ENCODE peak calls at places on chromosome 15, in six cellular contexts. A is SK-N-SH, P is HepG2, I is H1, R is GM12892, Y is GM12878. M is an unnamed sample.

GRCh38 chr15:45407786-45408185 is 29.4 kb upstream of the GATM start:
- DNase-seq in Y (no peak), P (no peak), I (no peak), A (no peak), R (no peak), M (no peak)

GRCh38 chr15:88334436-88334835 is 77.9 kb upstream of the NTRK3 start:
- DNase-seq in A (no peak), I (no peak), Y (no peak), P (no peak), R (no peak), M (no peak)

GRCh38 chr15:50425219-50425618 is 1.0 kb downstream of the USP8 start:
- DNase-seq in I (no peak), R (no peak), Y (no peak), P (no peak), A (no peak), M (no peak)

GRCh38 chr15:40782609-40783227 is 12.9 kb downstream of the C15orf62 start:
- DNase-seq in P (peak; percentile 62), A (peak; percentile 81), Y (no peak), I (peak; percentile 46), R (peak; percentile 68), M (peak; percentile 64)

GRCh38 chr15:55775316-55775715 is 32.4 kb upstream of the PRTG start:
- DNase-seq in Y (no peak), P (no peak), A (peak; percentile 40), I (no peak), R (no peak), M (no peak)

GRCh38 chr15:48096813-48097212 is 24.0 kb upstream of the SLC24A5 start:
- DNase-seq in R (no peak), P (no peak), I (no peak), A (no peak), Y (no peak), M (no peak)

GRCh38 chr15:75203017-75203907 is 1.6 kb downstream of the C15orf39 start:
- DNase-seq in Y (no peak), R (no peak), A (peak; percentile 38), I (no peak), P (no peak), M (no peak)

GRCh38 chr15:77027111-77027696 is 32.3 kb downstream of the PSTPIP1 start:
- DNase-seq in Y (no peak), A (peak; percentile 23), I (no peak), P (no peak), R (peak; percentile 7), M (no peak)

GRCh38 chr15:99114511-99115299 is 9.8 kb downstream of the SYNM start:
- DNase-seq in P (no peak), A (no peak), Y (no peak), I (no peak), R (no peak), M (no peak)

GRCh38 chr15:85333132-85333831 is 47.1 kb upstream of the AKAP13 start:
- DNase-seq in A (no peak), P (no peak), R (no peak), Y (no peak), I (no peak), M (no peak)

GRCh38 chr15:22257668-22258401 is 177.5 kb downstream of the OR4M2 start:
- DNase-seq in Y (no peak), P (no peak), I (no peak), R (no peak), A (no peak), M (no peak)

GRCh38 chr15:88649286-88649733 is 10.5 kb downstream of the ISG20 start:
- DNase-seq in R (no peak), I (no peak), P (peak; percentile 41), Y (no peak), A (peak; percentile 43), M (peak; percentile 50)

GRCh38 chr15:101156509-101157159 is 95.2 kb downstream of the CHSY1 start:
- DNase-seq in R (peak; percentile 77), A (no peak), P (no peak), I (no peak), Y (peak; percentile 84), M (peak; percentile 72)

GRCh38 chr15:91022832-91023129 is 387 bp upstream of the VPS33B start:
- DNase-seq in P (no peak), A (no peak), R (no peak), I (no peak), Y (no peak), M (no peak)

GRCh38 chr15:41558400-41559238 is at the start of gene TYRO3:
- DNase-seq in I (no peak), R (peak; percentile 73), A (peak; percentile 93), P (no peak), Y (no peak), M (peak; percentile 73)

GRCh38 chr15:74725241-74725774 is at the start of gene CYP1A1:
- DNase-seq in Y (no peak), A (peak; percentile 69), P (no peak), I (no peak), R (no peak), M (no peak)

GRCh38 chr15:94042163-94042954 is 189.0 kb upstream of the MCTP2 start:
- DNase-seq in I (no peak), P (no peak), A (no peak), R (no peak), Y (no peak), M (no peak)

GRCh38 chr15:68558318-68559305 is 20.2 kb upstream of the CORO2B start:
- DNase-seq in A (no peak), P (no peak), R (no peak), Y (no peak), I (no peak), M (no peak)

GRCh38 chr15:40006646-40007045 is 32.3 kb downstream of the SRP14 start:
- DNase-seq in I (no peak), R (no peak), P (no peak), A (no peak), Y (no peak), M (no peak)

GRCh38 chr15:70140543-70141375 is 43.0 kb upstream of the TLE3 start:
- DNase-seq in A (no peak), I (peak; percentile 64), Y (no peak), P (peak; percentile 94), R (no peak), M (no peak)

GRCh38 chr15:70505411-70505919 is 257.9 kb downstream of the UACA start:
- DNase-seq in R (no peak), P (peak; percentile 29), A (no peak), I (no peak), Y (no peak), M (no peak)

GRCh38 chr15:97652700-97653167 is 307.8 kb upstream of the ARRDC4 start:
- DNase-seq in I (no peak), Y (no peak), P (no peak), R (no peak), A (peak; percentile 1), M (no peak)

GRCh38 chr15:90336705-90337141 is 15.4 kb upstream of the ZNF774 start:
- DNase-seq in I (no peak), P (no peak), Y (no peak), A (no peak), R (no peak), M (no peak)

GRCh38 chr15:42353061-42353460 is 6.2 kb upstream of the CAPN3 start:
- DNase-seq in I (no peak), R (no peak), A (no peak), Y (no peak), P (no peak), M (no peak)

GRCh38 chr15:69158843-69159240 is 1.6 kb upstream of the GLCE start:
- DNase-seq in A (no peak), Y (no peak), P (no peak), R (no peak), I (no peak), M (no peak)

GRCh38 chr15:89002281-89002761 is 85.9 kb upstream of the ABHD2 start:
- DNase-seq in I (no peak), R (no peak), Y (peak; percentile 36), P (peak; percentile 18), A (peak; percentile 68), M (no peak)

GRCh38 chr15:69583627-69584026 is 131.0 kb downstream of the RPLP1 start:
- DNase-seq in R (no peak), Y (no peak), I (no peak), A (no peak), P (no peak), M (no peak)

GRCh38 chr15:98809273-98809672 is 160.9 kb downstream of the IGF1R start:
- DNase-seq in A (no peak), P (no peak), R (no peak), I (no peak), Y (no peak), M (no peak)

GRCh38 chr15:33074942-33075341 is 119.6 kb downstream of the FMN1 start:
- DNase-seq in Y (no peak), R (no peak), P (no peak), A (no peak), I (no peak), M (no peak)
- TF ChIP-seq TAF1 in Y (no peak), R (no peak), P (no peak), A (no peak), I (no peak), M (no peak)

GRCh38 chr15:58038426-58039106 is 26.9 kb downstream of the ALDH1A2 start:
- DNase-seq in Y (no peak), I (no peak), A (no peak), P (no peak), R (no peak), M (no peak)
- TF ChIP-seq POLR2AphosphoS5 in Y (no peak), I (no peak), A (no peak), P (no peak), R (no peak), M (no peak)

GRCh38 chr15:56805466-56806146 is 72.3 kb upstream of the ZNF280D start:
- DNase-seq in A (no peak), I (no peak), P (no peak), R (no peak), Y (no peak), M (no peak)
- TF ChIP-seq TAF1 in A (peak; percentile 26), I (no peak), P (no peak), R (no peak), Y (no peak), M (no peak)

GRCh38 chr15:62119926-62120273 is 45.2 kb downstream of the C2CD4B start:
- DNase-seq in A (no peak), I (no peak), Y (no peak), R (no peak), P (no peak), M (no peak)

GRCh38 chr15:62118446-62118964 is 46.6 kb downstream of the C2CD4B start:
- DNase-seq in Y (no peak), R (no peak), A (no peak), P (no peak), I (no peak), M (no peak)

GRCh38 chr15:62120776-62121175 is 44.3 kb downstream of the C2CD4B start:
- DNase-seq in P (no peak), I (no peak), Y (no peak), R (no peak), A (no peak), M (no peak)

GRCh38 chr15:62121273-62122015 is 43.6 kb downstream of the C2CD4B start:
- DNase-seq in R (no peak), A (no peak), Y (no peak), P (no peak), I (no peak), M (no peak)

DNA sequence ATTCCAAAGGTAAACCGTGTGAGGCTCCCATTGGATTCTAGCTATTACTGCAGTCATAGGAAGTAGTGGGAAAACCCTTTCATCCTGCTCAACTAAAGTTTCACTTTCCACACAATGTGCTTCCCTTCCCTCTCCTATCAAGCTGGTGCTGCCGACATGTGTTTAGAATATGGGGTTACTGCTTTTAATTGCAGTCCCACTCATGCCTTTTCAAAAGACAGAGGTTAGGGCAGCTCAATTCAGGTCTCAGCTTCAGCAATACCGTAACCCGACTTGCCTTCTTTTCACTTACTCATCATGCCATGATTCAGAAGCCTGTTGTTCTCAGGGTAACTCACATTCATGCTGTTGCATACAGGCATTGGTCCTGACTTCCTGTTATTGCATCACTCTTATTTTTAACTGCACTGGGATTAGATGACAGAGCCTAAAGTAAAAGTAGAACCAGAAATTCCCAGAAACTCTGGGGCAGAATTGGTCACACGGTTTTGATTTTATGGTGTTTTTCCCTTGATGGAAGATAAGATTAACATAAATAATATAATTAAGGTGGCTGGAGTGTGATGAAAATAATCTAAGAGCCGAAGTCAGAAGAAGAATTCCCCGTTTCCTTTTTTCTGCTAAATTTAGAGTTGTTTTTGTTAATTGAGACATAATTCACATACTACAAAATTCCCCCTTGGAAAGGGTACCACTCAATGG is 45.7 kb downstream of the C2CD4B start:
- DNase-seq in Y (no peak), A (no peak), P (peak; percentile 51), I (no peak), R (no peak), M (no peak)
- TF ChIP-seq POLR2AphosphoS5 in Y (no peak), A (peak; percentile 31), P (no peak), I (no peak), R (no peak), M (no peak)

M was measured in GM12891.